ENCODE peak calls at places on chromosomes 11 and 22, in eight cellular contexts. One of them, this sample, is unnamed. For H3K4me1, the result is how much of the 10 kb centered on the place peaks cover.

GRCh38 chr22:27125539-27125938 is 468.2 kb downstream of the MIAT start:
- DNase-seq in MM.1S: no peak
- DNase-seq in upper lobe of right lung: no peak
- DNase-seq in CD8-positive, alpha-beta T cell: no peak
- DNase-seq in lung: no peak
- DNase-seq in IMR-90: no peak
- DNase-seq in naive thymus-derived CD4-positive, alpha-beta T cell: no peak
- DNase-seq in iPS DF 6.9: no peak
- DNase-seq in this sample: no peak

GRCh38 chr11:6201486-6201885 is 2.5 kb downstream of the OR52W1 start:
- DNase-seq in upper lobe of right lung: no peak
- DNase-seq in lung: no peak
- DNase-seq in CD8-positive, alpha-beta T cell: no peak
- DNase-seq in IMR-90: peak
- DNase-seq in MM.1S: no peak
- DNase-seq in naive thymus-derived CD4-positive, alpha-beta T cell: no peak
- DNase-seq in iPS DF 6.9: no peak
- DNase-seq in this sample: no peak

GRCh38 chr11:127105578-127105977 is 105.0 kb upstream of the KIRREL3 start:
- DNase-seq in IMR-90: no peak
- DNase-seq in iPS DF 6.9: no peak
- DNase-seq in naive thymus-derived CD4-positive, alpha-beta T cell: no peak
- DNase-seq in MM.1S: no peak
- DNase-seq in lung: no peak
- DNase-seq in CD8-positive, alpha-beta T cell: no peak
- DNase-seq in upper lobe of right lung: no peak
- DNase-seq in this sample: no peak

GRCh38 chr11:117201906-117202305 is 2.7 kb downstream of the TAGLN start:
- DNase-seq in MM.1S: no peak
- DNase-seq in upper lobe of right lung: no peak
- DNase-seq in lung: no peak
- DNase-seq in naive thymus-derived CD4-positive, alpha-beta T cell: no peak
- DNase-seq in CD8-positive, alpha-beta T cell: no peak
- DNase-seq in IMR-90: no peak
- DNase-seq in iPS DF 6.9: no peak
- DNase-seq in this sample: no peak

GRCh38 chr11:134261626-134262488 is 8.5 kb downstream of the ACAD8 start:
- DNase-seq in CD8-positive, alpha-beta T cell: no peak
- DNase-seq in naive thymus-derived CD4-positive, alpha-beta T cell: no peak
- DNase-seq in iPS DF 6.9: no peak
- DNase-seq in upper lobe of right lung: no peak
- DNase-seq in lung: no peak
- DNase-seq in MM.1S: peak
- DNase-seq in IMR-90: no peak
- DNase-seq in this sample: no peak

GRCh38 chr11:3213659-3214419 is 4.8 kb downstream of the MRGPRG start:
- DNase-seq in iPS DF 6.9: no peak
- DNase-seq in upper lobe of right lung: no peak
- DNase-seq in naive thymus-derived CD4-positive, alpha-beta T cell: no peak
- DNase-seq in IMR-90: no peak
- DNase-seq in CD8-positive, alpha-beta T cell: no peak
- DNase-seq in MM.1S: no peak
- DNase-seq in lung: no peak
- DNase-seq in this sample: no peak

GRCh38 chr11:128018692-128019091 is 568.7 kb downstream of the ETS1 start:
- DNase-seq in IMR-90: peak
- DNase-seq in MM.1S: no peak
- DNase-seq in iPS DF 6.9: no peak
- DNase-seq in CD8-positive, alpha-beta T cell: no peak
- DNase-seq in naive thymus-derived CD4-positive, alpha-beta T cell: no peak
- DNase-seq in lung: no peak
- DNase-seq in upper lobe of right lung: no peak
- DNase-seq in this sample: no peak

GRCh38 chr11:105189586-105189985 is 50.0 kb upstream of the CARD18 start:
- DNase-seq in naive thymus-derived CD4-positive, alpha-beta T cell: no peak
- DNase-seq in iPS DF 6.9: no peak
- DNase-seq in upper lobe of right lung: no peak
- DNase-seq in CD8-positive, alpha-beta T cell: no peak
- DNase-seq in MM.1S: no peak
- DNase-seq in lung: no peak
- DNase-seq in IMR-90: no peak
- DNase-seq in this sample: no peak

GRCh38 chr11:62061356-62062222 is 62.2 kb upstream of the INCENP start:
- DNase-seq in MM.1S: no peak
- DNase-seq in naive thymus-derived CD4-positive, alpha-beta T cell: no peak
- DNase-seq in iPS DF 6.9: no peak
- DNase-seq in IMR-90: no peak
- DNase-seq in lung: no peak
- DNase-seq in CD8-positive, alpha-beta T cell: no peak
- DNase-seq in upper lobe of right lung: no peak
- DNase-seq in this sample: no peak

GRCh38 chr11:122344281-122344680 is 228.3 kb upstream of the BLID start:
- DNase-seq in iPS DF 6.9: no peak
- DNase-seq in CD8-positive, alpha-beta T cell: no peak
- DNase-seq in lung: no peak
- DNase-seq in naive thymus-derived CD4-positive, alpha-beta T cell: no peak
- DNase-seq in MM.1S: no peak
- DNase-seq in IMR-90: peak
- DNase-seq in upper lobe of right lung: no peak
- DNase-seq in this sample: no peak

GRCh38 chr22:47457509-47458300 is 695.3 kb downstream of the TBC1D22A start:
- DNase-seq in iPS DF 6.9: no peak
- DNase-seq in upper lobe of right lung: no peak
- DNase-seq in IMR-90: no peak
- DNase-seq in MM.1S: no peak
- DNase-seq in CD8-positive, alpha-beta T cell: no peak
- DNase-seq in lung: no peak
- DNase-seq in naive thymus-derived CD4-positive, alpha-beta T cell: no peak
- DNase-seq in this sample: no peak

GRCh38 chr11:44600261-44600660 is 34.8 kb downstream of the CD82 start:
- DNase-seq in IMR-90: no peak
- DNase-seq in CD8-positive, alpha-beta T cell: no peak
- DNase-seq in MM.1S: no peak
- DNase-seq in upper lobe of right lung: no peak
- DNase-seq in iPS DF 6.9: no peak
- DNase-seq in lung: no peak
- DNase-seq in naive thymus-derived CD4-positive, alpha-beta T cell: no peak
- DNase-seq in this sample: no peak
- H3K4me1 ChIP-seq in IMR-90: under half
- H3K4me1 ChIP-seq in CD8-positive, alpha-beta T cell: under half
- H3K4me1 ChIP-seq in MM.1S: under half
- H3K4me1 ChIP-seq in upper lobe of right lung: half or more
- H3K4me1 ChIP-seq in iPS DF 6.9: under half
- H3K4me1 ChIP-seq in lung: under half
- H3K4me1 ChIP-seq in naive thymus-derived CD4-positive, alpha-beta T cell: under half
- H3K4me1 ChIP-seq in this sample: under half

DNA sequence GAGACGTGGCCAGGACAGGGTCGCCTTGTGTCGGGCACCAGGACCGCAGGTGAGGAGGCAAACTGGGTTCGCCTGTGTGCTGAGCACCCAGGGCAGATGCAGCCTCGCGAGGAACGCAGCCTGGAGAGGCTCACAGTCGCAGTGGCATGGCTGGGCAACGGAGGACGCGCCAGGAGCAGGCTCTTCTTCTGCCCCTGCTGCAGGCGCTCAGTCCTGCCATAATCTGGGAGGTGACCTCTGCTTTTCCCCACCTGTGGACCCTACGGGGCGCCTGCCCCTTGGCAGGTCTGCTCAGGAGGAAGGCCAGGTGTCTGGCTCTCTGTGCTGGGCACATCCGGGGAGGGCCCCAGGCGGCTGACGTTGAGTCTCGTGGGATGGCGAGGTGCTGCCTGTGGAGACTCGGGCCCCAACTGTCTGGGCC is 1136.2 kb downstream of the BRD1 start:
- DNase-seq in naive thymus-derived CD4-positive, alpha-beta T cell: no peak
- DNase-seq in CD8-positive, alpha-beta T cell: no peak
- DNase-seq in iPS DF 6.9: no peak
- DNase-seq in upper lobe of right lung: no peak
- DNase-seq in lung: no peak
- DNase-seq in MM.1S: no peak
- DNase-seq in IMR-90: no peak
- DNase-seq in this sample: no peak
- H3K27ac ChIP-seq in naive thymus-derived CD4-positive, alpha-beta T cell: no peak
- H3K27ac ChIP-seq in CD8-positive, alpha-beta T cell: no peak
- H3K27ac ChIP-seq in iPS DF 6.9: no peak
- H3K27ac ChIP-seq in upper lobe of right lung: no peak
- H3K27ac ChIP-seq in lung: no peak
- H3K27ac ChIP-seq in MM.1S: no peak
- H3K27ac ChIP-seq in IMR-90: no peak
- H3K27ac ChIP-seq in this sample: no peak

GRCh38 chr11:19800162-19800561 is 87.5 kb downstream of the NAV2 start:
- DNase-seq in iPS DF 6.9: no peak
- DNase-seq in upper lobe of right lung: no peak
- DNase-seq in lung: no peak
- DNase-seq in naive thymus-derived CD4-positive, alpha-beta T cell: no peak
- DNase-seq in MM.1S: no peak
- DNase-seq in CD8-positive, alpha-beta T cell: no peak
- DNase-seq in IMR-90: no peak
- DNase-seq in this sample: no peak
- H3K4me1 ChIP-seq in iPS DF 6.9: under half
- H3K4me1 ChIP-seq in upper lobe of right lung: under half
- H3K4me1 ChIP-seq in lung: under half
- H3K4me1 ChIP-seq in naive thymus-derived CD4-positive, alpha-beta T cell: under half
- H3K4me1 ChIP-seq in MM.1S: under half
- H3K4me1 ChIP-seq in CD8-positive, alpha-beta T cell: under half
- H3K4me1 ChIP-seq in IMR-90: under half
- H3K4me1 ChIP-seq in this sample: under half

GRCh38 chr22:20399866-20400605 is 6.1 kb downstream of the ZNF74 start:
- DNase-seq in IMR-90: no peak
- DNase-seq in lung: no peak
- DNase-seq in naive thymus-derived CD4-positive, alpha-beta T cell: no peak
- DNase-seq in MM.1S: no peak
- DNase-seq in CD8-positive, alpha-beta T cell: no peak
- DNase-seq in iPS DF 6.9: no peak
- DNase-seq in upper lobe of right lung: no peak
- DNase-seq in this sample: no peak

GRCh38 chr22:20400606-20401375 is 6.8 kb downstream of the ZNF74 start:
- DNase-seq in upper lobe of right lung: no peak
- DNase-seq in lung: no peak
- DNase-seq in CD8-positive, alpha-beta T cell: no peak
- DNase-seq in MM.1S: no peak
- DNase-seq in iPS DF 6.9: no peak
- DNase-seq in IMR-90: no peak
- DNase-seq in naive thymus-derived CD4-positive, alpha-beta T cell: no peak
- DNase-seq in this sample: no peak

GRCh38 chr22:20403779-20404140 is 9.8 kb downstream of the ZNF74 start:
- DNase-seq in upper lobe of right lung: no peak
- DNase-seq in IMR-90: no peak
- DNase-seq in CD8-positive, alpha-beta T cell: no peak
- DNase-seq in iPS DF 6.9: no peak
- DNase-seq in lung: no peak
- DNase-seq in MM.1S: no peak
- DNase-seq in naive thymus-derived CD4-positive, alpha-beta T cell: no peak
- DNase-seq in this sample: no peak

GRCh38 chr22:20402960-20403778 is 9.2 kb downstream of the ZNF74 start:
- DNase-seq in IMR-90: no peak
- DNase-seq in upper lobe of right lung: no peak
- DNase-seq in lung: no peak
- DNase-seq in iPS DF 6.9: no peak
- DNase-seq in naive thymus-derived CD4-positive, alpha-beta T cell: no peak
- DNase-seq in CD8-positive, alpha-beta T cell: no peak
- DNase-seq in MM.1S: no peak
- DNase-seq in this sample: no peak

DNA sequence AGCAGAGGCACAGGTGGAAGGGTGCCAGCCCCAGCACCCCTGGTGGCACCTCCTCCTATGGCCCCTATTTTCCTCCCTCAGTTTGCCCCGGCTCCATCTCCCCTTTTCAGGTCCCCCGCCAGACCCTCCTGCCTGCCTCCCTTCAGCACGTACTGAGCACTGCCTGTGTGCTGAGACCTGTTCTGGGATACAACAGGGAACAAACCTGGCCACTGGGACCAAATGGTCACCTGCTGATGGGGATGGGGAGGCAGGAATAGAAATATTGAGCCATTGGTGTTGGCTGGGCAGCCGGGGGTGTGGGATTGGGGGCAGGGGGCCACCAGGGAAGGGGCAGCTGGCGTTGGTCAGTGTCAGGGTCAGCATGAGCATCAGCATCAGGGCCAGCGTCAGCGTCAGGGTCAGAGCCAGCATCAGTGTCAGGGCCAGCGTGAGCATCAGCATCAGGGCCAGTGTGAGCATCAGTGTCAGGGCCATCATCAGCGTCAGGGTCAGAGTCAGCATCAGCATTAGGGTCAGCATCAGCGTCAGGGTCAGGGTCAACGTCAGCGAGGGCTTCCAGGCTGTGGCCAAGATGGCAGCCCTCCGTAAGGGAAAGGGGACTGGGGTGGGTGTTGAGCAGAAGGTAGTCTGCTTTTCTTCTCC is 7.5 kb downstream of the ZNF74 start:
- DNase-seq in lung: no peak
- DNase-seq in upper lobe of right lung: no peak
- DNase-seq in MM.1S: no peak
- DNase-seq in IMR-90: no peak
- DNase-seq in naive thymus-derived CD4-positive, alpha-beta T cell: no peak
- DNase-seq in iPS DF 6.9: no peak
- DNase-seq in CD8-positive, alpha-beta T cell: no peak
- DNase-seq in this sample: no peak
- H3K27ac ChIP-seq in lung: no peak
- H3K27ac ChIP-seq in upper lobe of right lung: no peak
- H3K27ac ChIP-seq in MM.1S: no peak
- H3K27ac ChIP-seq in IMR-90: no peak
- H3K27ac ChIP-seq in naive thymus-derived CD4-positive, alpha-beta T cell: no peak
- H3K27ac ChIP-seq in iPS DF 6.9: no peak
- H3K27ac ChIP-seq in CD8-positive, alpha-beta T cell: no peak
- H3K27ac ChIP-seq in this sample: no peak

This sample was measured in Peyer's patch.